ENCODE peak calls at places on chromosomes 16 and 17, in eight cellular contexts. Z, A, P, H, W, M, Q and J are unnamed samples.

GRCh38 chr17:45974916-45975630 is 24.0 kb upstream of the STH start:
- DNase-seq in Z (no peak), A (no peak), P (no peak), H (no peak), W (peak), M (no peak), Q (no peak), J (no peak)

GRCh38 chr16:69132424-69133252 is at the start of the genes CHTF8 and UTP4:
- DNase-seq in Z (peak), A (peak), P (peak), H (peak), W (peak), M (peak), Q (peak), J (peak)

GRCh38 chr17:81383504-81384421 is 11.5 kb upstream of the BAHCC1 start:
- DNase-seq in Z (no peak), A (no peak), P (no peak), H (no peak), W (no peak), M (no peak), Q (no peak), J (no peak)

GRCh38 chr16:87621550-87621829 is 19.2 kb downstream of the JPH3 start:
- DNase-seq in Z (no peak), A (no peak), P (no peak), H (no peak), W (no peak), M (no peak), Q (no peak), J (no peak)

GRCh38 chr17:19386276-19386863 is 620 bp downstream of the MFAP4 start:
- DNase-seq in Z (peak), A (no peak), P (peak), H (peak), W (no peak), M (no peak), Q (peak), J (peak)

GRCh38 chr16:49075709-49076108 is 205.9 kb downstream of the CBLN1 start:
- DNase-seq in Z (no peak), A (no peak), P (no peak), H (no peak), W (no peak), M (no peak), Q (no peak), J (no peak)

GRCh38 chr17:38671939-38672720 is 2.6 kb downstream of the EPOP start:
- DNase-seq in Z (no peak), A (no peak), P (no peak), H (peak), W (no peak), M (no peak), Q (no peak), J (no peak)

GRCh38 chr17:61286449-61286848 is 113.2 kb upstream of the TBX2 start:
- DNase-seq in Z (no peak), A (no peak), P (no peak), H (no peak), W (no peak), M (no peak), Q (no peak), J (no peak)

GRCh38 chr17:1360975-1361374 is 39.0 kb downstream of the YWHAE start:
- DNase-seq in Z (no peak), A (no peak), P (no peak), H (peak), W (no peak), M (no peak), Q (no peak), J (no peak)

GRCh38 chr17:47810200-47810821 is 11.3 kb downstream of the OSBPL7 start:
- DNase-seq in Z (no peak), A (peak), P (peak), H (peak), W (peak), M (no peak), Q (peak), J (peak)

GRCh38 chr16:23435500-23435899 is 17.5 kb downstream of the COG7 start:
- DNase-seq in Z (peak), A (peak), P (peak), H (peak), W (peak), M (peak), Q (peak), J (peak)

GRCh38 chr16:49183911-49184310 is 97.7 kb downstream of the CBLN1 start:
- DNase-seq in Z (no peak), A (peak), P (peak), H (peak), W (no peak), M (peak), Q (no peak), J (no peak)

GRCh38 chr16:65117701-65118448 is 4.0 kb downstream of the CDH11 start:
- DNase-seq in Z (peak), A (peak), P (peak), H (peak), W (no peak), M (peak), Q (peak), J (peak)

GRCh38 chr17:45645330-45645729 is 138.8 kb upstream of the CRHR1 start:
- DNase-seq in Z (no peak), A (no peak), P (no peak), H (no peak), W (no peak), M (no peak), Q (no peak), J (no peak)

GRCh38 chr16:85321856-85322271 is 209.6 kb upstream of the CIBAR2 start:
- DNase-seq in Z (peak), A (peak), P (no peak), H (no peak), W (no peak), M (no peak), Q (peak), J (peak)
- TF ChIP-seq CTCF in Z (no peak), A (no peak), P (no peak), H (no peak), W (no peak), M (no peak), Q (no peak), J (peak)

GRCh38 chr16:28946681-28947080 is 4.1 kb upstream of the NFATC2IP start:
- DNase-seq in Z (no peak), A (no peak), P (no peak), H (no peak), W (no peak), M (no peak), Q (no peak), J (no peak)

GRCh38 chr16:28950648-28951409 is at the start of gene NFATC2IP:
- DNase-seq in Z (peak), A (peak), P (peak), H (peak), W (peak), M (peak), Q (peak), J (peak)

DNA sequence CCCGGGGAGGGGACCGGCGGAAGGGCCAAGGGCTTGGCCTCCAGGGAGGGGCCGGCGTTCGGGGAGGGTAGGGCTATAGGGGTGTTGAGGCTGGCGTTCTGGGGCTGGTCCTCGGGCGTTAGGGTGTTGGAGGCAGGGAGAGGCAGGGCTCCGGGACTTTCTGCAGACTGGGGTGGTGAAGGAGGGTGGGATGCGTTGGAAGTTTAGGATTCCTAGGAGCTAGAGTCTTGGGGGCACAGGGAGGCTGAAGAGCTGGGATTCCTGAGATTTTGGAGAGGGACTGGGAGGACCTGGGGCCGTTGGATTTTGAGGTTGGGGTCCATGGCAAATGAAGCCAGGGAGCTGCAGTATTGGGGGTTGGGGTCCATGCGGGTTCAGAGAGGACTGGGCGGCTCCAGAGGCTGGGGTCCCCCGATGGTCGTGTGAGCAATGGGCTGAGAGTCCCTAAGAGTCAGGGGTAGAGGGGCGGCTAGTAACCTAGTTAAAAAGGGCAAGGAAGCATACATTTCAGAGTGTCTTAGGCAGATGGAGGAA is 740 bp downstream of the NFATC2IP start:
- DNase-seq in Z (no peak), A (peak), P (no peak), H (peak), W (no peak), M (no peak), Q (no peak), J (no peak)
- TF ChIP-seq CTCF in Z (no peak), A (no peak), P (no peak), H (no peak), W (no peak), M (no peak), Q (no peak), J (no peak)

GRCh38 chr17:67891481-67892119 is 66.3 kb downstream of the BPTF start:
- DNase-seq in Z (no peak), A (no peak), P (peak), H (peak), W (no peak), M (no peak), Q (peak), J (peak)
- TF ChIP-seq CTCF in Z (no peak), A (no peak), P (peak), H (peak), W (no peak), M (no peak), Q (peak), J (peak)

GRCh38 chr16:814974-815373 is 14.4 kb upstream of the GNG13 start:
- DNase-seq in Z (no peak), A (no peak), P (no peak), H (no peak), W (no peak), M (no peak), Q (peak), J (peak)

GRCh38 chr16:817001-817906 is 16.7 kb upstream of the GNG13 start:
- DNase-seq in Z (no peak), A (no peak), P (no peak), H (no peak), W (no peak), M (no peak), Q (no peak), J (no peak)

GRCh38 chr16:815861-816260 is 15.3 kb upstream of the GNG13 start:
- DNase-seq in Z (no peak), A (no peak), P (no peak), H (no peak), W (no peak), M (no peak), Q (no peak), J (no peak)

GRCh38 chr16:813204-813915 is 12.8 kb upstream of the GNG13 start:
- DNase-seq in Z (no peak), A (no peak), P (peak), H (peak), W (peak), M (peak), Q (peak), J (peak)

DNA sequence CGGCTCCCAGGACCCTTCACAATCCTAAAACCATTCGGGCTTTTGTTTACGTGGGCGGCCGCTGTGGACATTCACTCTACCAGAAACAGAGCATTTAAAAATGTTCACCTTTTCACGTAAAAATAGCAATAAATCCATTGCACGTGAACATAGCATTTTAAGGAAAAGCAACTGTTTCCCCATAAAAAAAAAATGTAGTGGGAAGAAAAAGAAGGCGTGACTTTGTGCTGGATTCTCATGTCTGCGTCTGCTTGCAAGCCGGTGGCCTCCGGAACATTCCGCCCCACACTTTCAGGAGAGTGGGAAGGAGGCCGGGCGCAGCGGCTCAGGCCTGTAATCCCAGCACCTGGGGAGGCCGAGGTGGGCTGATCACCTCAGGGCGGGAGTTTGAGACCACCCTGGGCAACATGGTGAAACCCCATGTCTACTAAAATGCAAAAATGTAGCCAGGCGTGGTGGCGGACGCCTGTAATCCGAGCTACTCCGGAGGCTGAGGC is 13.4 kb upstream of the GNG13 start:
- DNase-seq in Z (no peak), A (no peak), P (no peak), H (no peak), W (no peak), M (no peak), Q (no peak), J (no peak)
- TF ChIP-seq CTCF in Z (no peak), A (no peak), P (no peak), H (no peak), W (peak), M (peak), Q (no peak), J (no peak)

GRCh38 chr16:78259883-78260282 is 160.4 kb downstream of the WWOX start:
- DNase-seq in Z (no peak), A (no peak), P (no peak), H (peak), W (no peak), M (no peak), Q (no peak), J (no peak)
- TF ChIP-seq CTCF in Z (no peak), A (no peak), P (no peak), H (peak), W (no peak), M (no peak), Q (no peak), J (no peak)

GRCh38 chr17:27566673-27567562 is 64.1 kb upstream of the LGALS9 start:
- DNase-seq in Z (no peak), A (no peak), P (no peak), H (no peak), W (no peak), M (no peak), Q (no peak), J (no peak)

GRCh38 chr17:27567563-27567859 is 63.5 kb upstream of the LGALS9 start:
- DNase-seq in Z (no peak), A (no peak), P (no peak), H (no peak), W (no peak), M (no peak), Q (no peak), J (no peak)

GRCh38 chr17:27568216-27568615 is 62.8 kb upstream of the LGALS9 start:
- DNase-seq in Z (no peak), A (no peak), P (no peak), H (no peak), W (no peak), M (no peak), Q (no peak), J (no peak)

GRCh38 chr17:27564463-27564862 is 66.5 kb upstream of the LGALS9 start:
- DNase-seq in Z (no peak), A (no peak), P (no peak), H (no peak), W (no peak), M (no peak), Q (no peak), J (no peak)

DNA sequence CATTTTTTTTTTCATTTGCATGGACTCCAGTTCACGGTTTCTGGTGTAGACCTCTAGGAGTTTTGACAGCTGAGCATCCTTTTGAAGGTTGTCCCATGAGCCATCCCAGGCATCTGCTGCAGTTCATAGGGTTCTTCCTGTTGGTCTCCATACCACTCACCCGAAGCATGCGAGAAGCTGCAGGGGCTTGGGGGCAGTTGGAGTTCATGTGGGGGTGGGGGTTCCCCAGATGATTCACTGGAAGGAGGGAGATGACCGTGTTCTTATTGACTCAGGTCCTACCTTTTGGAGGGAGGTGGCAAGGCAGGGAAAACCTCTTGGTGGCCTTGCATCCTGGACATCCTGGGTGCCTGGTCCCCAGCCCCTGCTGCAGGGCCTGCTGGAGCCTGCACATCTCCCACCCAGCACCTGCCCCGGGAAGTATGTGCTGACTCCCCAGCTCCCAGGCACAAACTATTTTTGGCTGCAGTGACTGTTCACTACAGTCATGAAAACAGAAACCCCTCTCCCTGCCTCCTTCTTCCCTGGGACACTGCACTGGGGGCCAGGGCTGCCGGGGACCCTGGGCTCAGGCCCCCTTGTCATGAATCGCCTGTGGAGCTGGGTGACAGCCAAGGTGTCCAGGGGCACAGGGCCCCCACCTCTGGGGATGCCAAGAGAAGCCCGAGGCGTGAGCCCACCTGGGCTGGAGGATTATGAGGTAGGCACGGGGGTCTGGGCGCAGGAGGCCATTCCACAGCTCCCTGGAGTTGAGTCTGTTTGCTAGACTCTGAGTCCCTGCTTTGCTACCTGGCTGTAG is 64.9 kb upstream of the LGALS9 start:
- DNase-seq in Z (no peak), A (no peak), P (no peak), H (no peak), W (no peak), M (no peak), Q (no peak), J (no peak)
- TF ChIP-seq CTCF in Z (no peak), A (no peak), P (no peak), H (no peak), W (no peak), M (no peak), Q (no peak), J (no peak)

GRCh38 chr17:7323731-7324437 is 5.3 kb downstream of the NEURL4 start:
- DNase-seq in Z (peak), A (peak), P (peak), H (peak), W (peak), M (peak), Q (peak), J (peak)
- TF ChIP-seq CTCF in Z (peak), A (peak), P (peak), H (peak), W (peak), M (peak), Q (peak), J (peak)

DNA sequence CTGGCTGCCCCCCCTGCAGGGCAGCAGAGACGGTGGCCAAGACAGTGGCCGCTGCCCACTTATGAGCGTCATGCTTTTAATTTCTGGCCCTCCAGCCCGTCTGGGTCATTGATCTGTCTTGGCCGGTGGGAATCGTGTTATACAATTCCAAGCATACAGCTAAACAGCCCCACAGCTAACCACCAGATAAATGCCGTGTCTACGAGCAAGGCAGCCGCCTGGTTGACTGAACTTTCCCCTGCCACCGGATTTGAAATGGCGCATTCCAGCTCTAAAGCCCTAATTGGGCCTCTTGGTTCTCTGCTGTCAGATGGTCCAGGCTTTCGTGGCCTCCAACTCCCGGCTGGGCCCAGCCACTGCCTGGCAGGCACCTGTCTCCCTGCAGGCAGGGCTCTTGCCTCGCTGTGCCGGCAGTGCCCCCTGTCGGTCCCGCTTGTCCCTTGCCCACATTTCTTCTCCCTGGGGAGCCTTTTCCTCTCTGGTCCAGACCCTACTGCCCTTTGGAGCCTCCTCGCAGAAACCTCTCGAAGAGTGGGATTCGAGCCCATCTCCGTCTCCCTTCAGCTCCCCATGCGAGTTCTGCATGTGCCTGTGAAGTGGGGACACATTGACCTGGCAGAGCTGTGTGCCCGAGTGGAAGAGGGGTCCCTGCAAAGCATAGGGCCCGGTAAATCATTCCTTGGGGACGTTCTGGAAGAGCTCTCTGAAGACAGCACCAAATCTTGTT is 1.8 kb upstream of the RBFOX3 start:
- DNase-seq in Z (no peak), A (peak), P (peak), H (peak), W (no peak), M (peak), Q (peak), J (peak)
- TF ChIP-seq CTCF in Z (no peak), A (peak), P (peak), H (peak), W (peak), M (peak), Q (peak), J (peak)

GRCh38 chr17:68462381-68463210 is 5.3 kb upstream of the WIPI1 start:
- DNase-seq in Z (peak), A (peak), P (peak), H (peak), W (peak), M (peak), Q (peak), J (peak)

GRCh38 chr17:68461589-68461988 is 4.3 kb upstream of the WIPI1 start:
- DNase-seq in Z (no peak), A (no peak), P (no peak), H (peak), W (no peak), M (no peak), Q (no peak), J (no peak)

GRCh38 chr17:68461122-68461539 is 3.8 kb upstream of the WIPI1 start:
- DNase-seq in Z (no peak), A (no peak), P (no peak), H (no peak), W (no peak), M (no peak), Q (peak), J (peak)

GRCh38 chr17:68460715-68461114 is 3.4 kb upstream of the WIPI1 start:
- DNase-seq in Z (no peak), A (no peak), P (no peak), H (no peak), W (no peak), M (no peak), Q (peak), J (no peak)

DNA sequence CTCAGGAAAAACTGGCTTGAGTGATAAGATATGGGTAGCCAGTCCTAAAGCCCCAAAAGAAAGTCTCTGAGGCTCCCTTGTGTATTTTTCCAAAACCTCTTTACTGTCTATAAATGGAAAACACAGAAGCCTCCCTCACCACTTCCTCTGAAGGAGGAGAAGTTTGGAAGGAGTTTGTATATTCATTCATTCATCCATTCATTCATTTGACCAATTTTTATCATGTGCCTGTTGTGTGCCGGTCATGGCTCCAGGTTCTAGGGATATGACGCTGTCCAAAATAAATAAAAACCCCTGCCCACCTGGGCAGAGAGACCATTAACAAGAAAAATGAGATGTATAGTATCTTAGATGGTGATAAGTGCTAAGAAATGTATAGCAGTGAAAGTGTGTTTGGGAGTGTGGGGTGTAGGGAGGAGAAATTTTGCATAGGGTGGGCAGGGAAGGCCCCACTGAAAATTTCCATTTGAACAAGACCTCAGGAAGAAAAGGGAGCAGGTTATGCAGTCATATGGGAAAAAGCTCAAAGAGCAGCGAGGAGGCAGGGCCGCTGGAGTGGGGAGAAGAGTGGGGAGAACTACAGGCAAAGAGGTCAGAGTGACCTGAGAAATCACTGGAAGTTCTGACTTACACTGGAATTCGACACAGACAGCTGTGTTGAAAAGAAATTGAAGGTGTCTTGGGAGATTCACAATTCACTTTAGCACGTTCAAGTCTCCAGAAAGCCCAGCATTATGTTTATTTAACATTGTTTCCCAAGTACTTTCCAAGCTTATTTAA is 6.1 kb upstream of the WIPI1 start:
- DNase-seq in Z (no peak), A (no peak), P (no peak), H (no peak), W (no peak), M (no peak), Q (no peak), J (no peak)
- TF ChIP-seq CTCF in Z (no peak), A (no peak), P (no peak), H (no peak), W (peak), M (no peak), Q (peak), J (no peak)